ENCODE peak calls at places on chromosomes 6 and 20, in four cellular contexts. Q is left colon; B is tibial artery; R is activated T-helper 2 cell treated with anti-CD3 and anti-CD28 coated beads, Interferon-gamma antibody, Interleukin-2, Interleukin-4, amounts not matched to agents 10 μg/mL and 5 μg/mL and 100 μg/mL, durations not matched to agents 14 hours and 24 hours and 36 hours. C is an unnamed sample.

GRCh38 chr6:16669227-16669626 is 92.0 kb downstream of the ATXN1 start:
- DNase-seq in B (no peak), Q (peak), R (peak), C (no peak)

GRCh38 chr20:54178256-54178655 is 4.5 kb upstream of the CYP24A1 start:
- DNase-seq in Q (no peak), R (no peak), B (no peak), C (no peak)

GRCh38 chr6:169981969-169982368 is 230.5 kb downstream of the ERMARD start:
- DNase-seq in R (no peak), Q (no peak), B (peak), C (no peak)

GRCh38 chr6:73388800-73389512 is 5.7 kb upstream of the DDX43 start:
- DNase-seq in Q (peak), R (peak), B (peak), C (peak)

GRCh38 chr20:38157635-38158495 is 7.2 kb downstream of the TGM2 start:
- DNase-seq in R (no peak), B (no peak), Q (no peak), C (no peak)

GRCh38 chr6:151716446-151717047 is 90.9 kb upstream of the ESR1 start:
- DNase-seq in Q (peak), R (no peak), B (no peak), C (no peak)

GRCh38 chr20:38751360-38751976 is 3.2 kb downstream of the ACTR5 start:
- DNase-seq in Q (no peak), R (no peak), B (no peak), C (no peak)

GRCh38 chr20:5524886-5525285 is 208.1 kb upstream of the PROKR2 start:
- DNase-seq in R (no peak), B (no peak), Q (no peak), C (no peak)

GRCh38 chr20:63522981-63523611 is 2.5 kb downstream of the PPDPF start:
- DNase-seq in Q (no peak), B (no peak), R (no peak), C (peak)

GRCh38 chr20:49575551-49576060 is 7.7 kb upstream of the PTGIS start:
- DNase-seq in R (no peak), Q (no peak), B (peak), C (peak)

GRCh38 chr6:104321301-104321700 is 538.4 kb downstream of the HACE1 start:
- DNase-seq in B (no peak), Q (no peak), R (no peak), C (no peak)

GRCh38 chr6:51753635-51754034 is 333.8 kb downstream of the PKHD1 start:
- DNase-seq in R (no peak), Q (peak), B (no peak), C (no peak)

GRCh38 chr20:406200-407096 is 1.7 kb upstream of the RBCK1 start:
- DNase-seq in Q (no peak), R (no peak), B (no peak), C (no peak)

GRCh38 chr20:38117635-38118034 is 47.4 kb downstream of the TGM2 start:
- DNase-seq in R (no peak), Q (no peak), B (no peak), C (no peak)

GRCh38 chr20:40583195-40583594 is 105.8 kb downstream of the MAFB start:
- DNase-seq in Q (peak), R (no peak), B (peak), C (peak)

GRCh38 chr6:113120577-113121285 is 736.4 kb upstream of the MARCKS start:
- DNase-seq in R (no peak), Q (no peak), B (no peak), C (no peak)

GRCh38 chr6:52317841-52318581 is 33.5 kb upstream of the MCM3 start:
- DNase-seq in B (no peak), R (no peak), Q (no peak), C (no peak)

GRCh38 chr6:35146453-35146852 is 5.3 kb upstream of the TCP11 start:
- DNase-seq in R (no peak), B (peak), Q (peak), C (no peak)

GRCh38 chr6:2943564-2943955 is 27.8 kb downstream of the SERPINB6 start:
- DNase-seq in B (no peak), Q (no peak), R (no peak), C (peak)

GRCh38 chr6:167475947-167476346 is 151.1 kb downstream of the TTLL2 start:
- DNase-seq in B (no peak), Q (no peak), R (no peak), C (no peak)

GRCh38 chr6:25175216-25175615 is 104.0 kb upstream of the CARMIL1 start:
- DNase-seq in R (no peak), Q (no peak), B (no peak), C (no peak)

GRCh38 chr6:33904050-33904827 is 100.4 kb upstream of the MLN start:
- DNase-seq in Q (peak), B (no peak), R (peak), C (no peak)

GRCh38 chr20:9200196-9200595 is 131.3 kb downstream of the PLCB4 start:
- DNase-seq in B (no peak), R (no peak), Q (no peak), C (no peak)

GRCh38 chr6:33172307-33173227 is 19.7 kb downstream of the COL11A2 start:
- DNase-seq in Q (no peak), B (no peak), R (no peak), C (no peak)

GRCh38 chr6:31922942-31923341 is 4.6 kb upstream of the C2 start:
- DNase-seq in Q (peak), B (no peak), R (no peak), C (no peak)

GRCh38 chr6:163787001-163787667 is 372.6 kb downstream of the QKI start:
- DNase-seq in B (no peak), Q (no peak), R (no peak), C (no peak)

GRCh38 chr6:6891949-6892461 is 215.8 kb upstream of the RREB1 start:
- DNase-seq in Q (no peak), B (no peak), R (no peak), C (no peak)